ENCODE peak calls at places on chromosomes 1 and 21, in seven cellular contexts. B is CD4-positive, CD25-positive, alpha-beta regulatory T cell; N is stimulated activated CD4-positive, alpha-beta T cell treated with anti-CD3 and anti-CD28 coated beads, Interleukin-4, amount 100 ng/mL, for 48 hours; U is activated naive CD8-positive, alpha-beta T cell treated with anti-CD3 and anti-CD28 coated beads for 36 hours; Q is cerebellar cortex; I is activated T-helper 1 cell treated with anti-CD3 and anti-CD28 coated beads, Interleukin-12 subunit alpha, Interleukin-12 subunit beta, Interleukin-2, Interleukin-4 antibody, amounts not matched to agents 30 ng/mL and 10 ng/mL and 1 ng/mL, durations not matched to agents 14 hours and 24 hours and 36 hours; D is KG1. S is an unnamed sample.

GRCh38 chr1:13618483-13618882 is 34.9 kb downstream of the PDPN start:
- DNase-seq in B (no peak), N (no peak), U (no peak), Q (no peak), I (no peak), D (no peak), S (no peak)

GRCh38 chr1:228341814-228342626 is 64.6 kb downstream of the TRIM11 start:
- DNase-seq in B (no peak), N (no peak), U (no peak), Q (no peak), I (no peak), D (no peak), S (no peak)

GRCh38 chr1:116314305-116314919 is 58.6 kb upstream of the ATP1A1 start:
- DNase-seq in B (no peak), N (no peak), U (no peak), Q (no peak), I (no peak), D (no peak), S (no peak)

GRCh38 chr21:14879458-14879857 is 185.3 kb downstream of the NRIP1 start:
- DNase-seq in B (no peak), N (no peak), U (no peak), Q (no peak), I (no peak), D (no peak), S (no peak)

GRCh38 chr1:206631085-206631509 is 4.2 kb upstream of the DYRK3 start:
- DNase-seq in B (no peak), N (no peak), U (peak), Q (peak), I (no peak), D (peak), S (peak)

GRCh38 chr1:201731142-201731541 is 97.8 kb upstream of the IPO9 start:
- DNase-seq in B (no peak), N (no peak), U (no peak), Q (no peak), I (no peak), D (no peak), S (no peak)

GRCh38 chr1:116062201-116062600 is 49.0 kb upstream of the MAB21L3 start:
- DNase-seq in B (no peak), N (no peak), U (no peak), Q (no peak), I (no peak), D (no peak), S (no peak)

GRCh38 chr1:68321084-68321685 is 88.9 kb upstream of the WLS start:
- DNase-seq in B (no peak), N (no peak), U (no peak), Q (peak), I (no peak), D (no peak), S (no peak)

GRCh38 chr1:46725736-46726108 is 6.8 kb upstream of the EFCAB14 start:
- DNase-seq in B (no peak), N (no peak), U (no peak), Q (no peak), I (no peak), D (no peak), S (no peak)

GRCh38 chr1:221712776-221713431 is 29.0 kb downstream of the DUSP10 start:
- DNase-seq in B (peak), N (peak), U (peak), Q (no peak), I (peak), D (peak), S (peak)

GRCh38 chr1:41427022-41427942 is 57.2 kb downstream of the EDN2 start:
- DNase-seq in B (no peak), N (no peak), U (no peak), Q (no peak), I (no peak), D (no peak), S (no peak)

GRCh38 chr1:169202836-169203235 is 96.3 kb downstream of the ATP1B1 start:
- DNase-seq in B (no peak), N (no peak), U (no peak), Q (no peak), I (no peak), D (no peak), S (no peak)

GRCh38 chr1:27862004-27862403 is 10.3 kb upstream of the THEMIS2 start:
- DNase-seq in B (no peak), N (no peak), U (no peak), Q (no peak), I (no peak), D (no peak), S (no peak)

GRCh38 chr1:232029297-232029696 is 402.7 kb downstream of the DISC1 start:
- DNase-seq in B (no peak), N (no peak), U (no peak), Q (no peak), I (no peak), D (no peak), S (no peak)

GRCh38 chr1:205541161-205541886 is 36.9 kb downstream of the CDK18 start:
- DNase-seq in B (no peak), N (no peak), U (no peak), Q (no peak), I (no peak), D (no peak), S (no peak)

GRCh38 chr1:240732390-240732789 is 120.4 kb upstream of the GREM2 start:
- DNase-seq in B (no peak), N (no peak), U (no peak), Q (peak), I (no peak), D (peak), S (no peak)

GRCh38 chr1:22908880-22909426 is 63.7 kb downstream of the LACTBL1 start:
- DNase-seq in B (no peak), N (no peak), U (no peak), Q (no peak), I (no peak), D (no peak), S (no peak)

GRCh38 chr1:237045278-237046016 is 3.5 kb downstream of the RYR2 start:
- DNase-seq in B (no peak), N (no peak), U (no peak), Q (no peak), I (no peak), D (no peak), S (no peak)

GRCh38 chr1:36576118-36576517 is 93.4 kb upstream of the CSF3R start:
- DNase-seq in B (peak), N (peak), U (peak), Q (peak), I (peak), D (peak), S (no peak)

GRCh38 chr1:196877964-196878363 is 9.9 kb upstream of the CFHR4 start:
- DNase-seq in B (no peak), N (no peak), U (no peak), Q (no peak), I (no peak), D (no peak), S (no peak)

GRCh38 chr1:226884966-226885820 is 14.8 kb downstream of the PSEN2 start:
- DNase-seq in B (no peak), N (no peak), U (no peak), Q (no peak), I (no peak), D (no peak), S (no peak)

GRCh38 chr1:9960705-9961562 is 17.7 kb downstream of the NMNAT1 start:
- DNase-seq in B (no peak), N (no peak), U (no peak), Q (peak), I (no peak), D (no peak), S (peak)

GRCh38 chr1:162139398-162139685 is 69.9 kb downstream of the NOS1AP start:
- DNase-seq in B (no peak), N (no peak), U (no peak), Q (no peak), I (no peak), D (no peak), S (no peak)

GRCh38 chr1:84253891-84254290 is 47.6 kb upstream of the SAMD13 start:
- DNase-seq in B (no peak), N (no peak), U (no peak), Q (peak), I (no peak), D (no peak), S (no peak)

GRCh38 chr1:206005234-206005633 is 2.0 kb upstream of the RAB7B start:
- DNase-seq in B (no peak), N (no peak), U (no peak), Q (no peak), I (no peak), D (no peak), S (no peak)

GRCh38 chr21:45859041-45859761 is 122.4 kb upstream of the COL6A1 start:
- DNase-seq in B (no peak), N (no peak), U (no peak), Q (no peak), I (no peak), D (no peak), S (no peak)

GRCh38 chr1:20290624-20291597 is at the start of gene VWA5B1:
- DNase-seq in B (no peak), N (no peak), U (no peak), Q (no peak), I (no peak), D (no peak), S (no peak)

GRCh38 chr1:165288301-165289120 is 68.0 kb downstream of the LMX1A start:
- DNase-seq in B (no peak), N (no peak), U (no peak), Q (no peak), I (no peak), D (no peak), S (no peak)

GRCh38 chr1:239951518-239952130 is 140.1 kb upstream of the FMN2 start:
- DNase-seq in B (no peak), N (peak), U (peak), Q (peak), I (no peak), D (peak), S (no peak)

GRCh38 chr1:206578115-206578935 is 33.9 kb downstream of the EIF2D start:
- DNase-seq in B (no peak), N (no peak), U (no peak), Q (no peak), I (no peak), D (no peak), S (no peak)

GRCh38 chr21:20272791-20273362 is 725.3 kb upstream of the NCAM2 start:
- DNase-seq in B (no peak), N (no peak), U (no peak), Q (no peak), I (no peak), D (no peak), S (no peak)

GRCh38 chr1:18874600-18874999 is 15.1 kb upstream of the TAS1R2 start:
- DNase-seq in B (no peak), N (no peak), U (no peak), Q (no peak), I (no peak), D (no peak), S (no peak)

GRCh38 chr1:202998836-202999750 is 8.1 kb upstream of the TMEM183A start:
- DNase-seq in B (peak), N (peak), U (peak), Q (peak), I (peak), D (peak), S (peak)

GRCh38 chr1:208652300-208653160 is 408.3 kb upstream of the PLXNA2 start:
- DNase-seq in B (no peak), N (no peak), U (peak), Q (peak), I (peak), D (no peak), S (peak)

GRCh38 chr21:21247441-21247840 is 249.2 kb downstream of the NCAM2 start:
- DNase-seq in B (no peak), N (no peak), U (no peak), Q (no peak), I (no peak), D (no peak), S (no peak)

GRCh38 chr1:94486990-94487389 is 54.6 kb downstream of the F3 start:
- DNase-seq in B (no peak), N (no peak), U (no peak), Q (no peak), I (no peak), D (no peak), S (no peak)

GRCh38 chr1:232678185-232678886 is 48.4 kb upstream of the SIPA1L2 start:
- DNase-seq in B (no peak), N (no peak), U (no peak), Q (no peak), I (no peak), D (no peak), S (no peak)

GRCh38 chr1:156193208-156193487 is 756 bp upstream of the SLC25A44 start:
- DNase-seq in B (no peak), N (no peak), U (no peak), Q (peak), I (no peak), D (no peak), S (no peak)

GRCh38 chr1:117879284-117879683 is 50.1 kb downstream of the GDAP2 start:
- DNase-seq in B (no peak), N (no peak), U (no peak), Q (no peak), I (no peak), D (no peak), S (no peak)

S was measured in GM12878.